ENCODE peak calls at places on chromosomes 2 and 18, in seven cellular contexts. G, T, B, K, M, Z and E are unnamed samples.
A peak's percentile ranks its signal among the peaks of the same experiment; 100 is the strongest.

GRCh38 chr2:110770696-110771425 is 38.5 kb downstream of the ACOXL start:
- DNase-seq in M (no peak), K (no peak), B (no peak), G (peak; percentile 35), Z (no peak), T (no peak), E (no peak)

GRCh38 chr2:126790987-126791780 is 107.5 kb upstream of the TEX51 start:
- DNase-seq in G (no peak), M (no peak), T (no peak), K (peak; percentile 39), B (no peak), Z (no peak), E (no peak)

GRCh38 chr2:232668805-232669444 is 28.2 kb upstream of the GIGYF2 start:
- DNase-seq in M (no peak), K (no peak), G (no peak), T (no peak), B (no peak), Z (no peak), E (no peak)

GRCh38 chr2:227817940-227818568 is 4.4 kb downstream of the CCL20 start:
- DNase-seq in K (peak; percentile 97), T (peak; percentile 95), M (no peak), G (peak; percentile 73), Z (no peak), B (peak; percentile 4), E (peak; percentile 24)

GRCh38 chr2:20052229-20052871 is 922 bp upstream of the LAPTM4A start:
- DNase-seq in K (no peak), T (no peak), B (no peak), G (no peak), Z (no peak), M (no peak), E (no peak)

GRCh38 chr2:181466661-181467576 is 9.7 kb downstream of the ITGA4 start:
- DNase-seq in Z (peak; percentile 80), K (peak; percentile 67), G (peak; percentile 59), M (no peak), B (peak; percentile 56), T (peak; percentile 53), E (peak; percentile 43)

GRCh38 chr2:59177748-59178147 is 936.6 kb upstream of the FANCL start:
- DNase-seq in T (no peak), B (no peak), M (no peak), G (no peak), Z (no peak), K (no peak), E (no peak)

GRCh38 chr2:239353697-239354096 is 47.1 kb downstream of the HDAC4 start:
- DNase-seq in T (no peak), Z (no peak), M (no peak), G (no peak), B (no peak), K (no peak), E (no peak)

GRCh38 chr2:233185320-233185719 is 66.2 kb upstream of the ATG16L1 start:
- DNase-seq in K (no peak), G (no peak), T (no peak), M (no peak), B (no peak), Z (no peak), E (no peak)

GRCh38 chr2:174337337-174338154 is 2.8 kb downstream of the SP9 start:
- DNase-seq in B (no peak), M (no peak), Z (peak; percentile 23), G (no peak), T (no peak), K (no peak), E (no peak)

GRCh38 chr18:10265560-10266235 is 188.7 kb upstream of the APCDD1 start:
- DNase-seq in Z (no peak), T (no peak), M (no peak), G (no peak), B (no peak), K (no peak), E (no peak)

GRCh38 chr2:181077128-181077709 is 96.8 kb downstream of the UBE2E3 start:
- DNase-seq in B (no peak), K (no peak), T (no peak), Z (peak; percentile 72), M (no peak), G (no peak), E (no peak)

GRCh38 chr2:71898851-71899681 is 248.6 kb downstream of the CYP26B1 start:
- DNase-seq in B (no peak), Z (no peak), K (peak; percentile 48), T (peak; percentile 22), G (no peak), M (peak; percentile 83), E (no peak)

GRCh38 chr2:178128836-178129630 is 16.8 kb downstream of the RBM45 start:
- DNase-seq in M (no peak), Z (no peak), K (no peak), B (no peak), G (no peak), T (no peak), E (no peak)

GRCh38 chr2:236576053-236576452 is 6.4 kb downstream of the ACKR3 start:
- DNase-seq in Z (no peak), T (no peak), K (no peak), G (no peak), M (no peak), B (no peak), E (no peak)

GRCh38 chr2:86383844-86384243 is 46.4 kb upstream of the REEP1 start:
- DNase-seq in M (peak; percentile 47), T (no peak), B (no peak), K (no peak), Z (no peak), G (no peak), E (no peak)

GRCh38 chr2:11891591-11891990 is 145.2 kb downstream of the LPIN1 start:
- DNase-seq in G (no peak), T (peak; percentile 15), K (no peak), B (no peak), Z (no peak), M (no peak), E (no peak)

GRCh38 chr2:11891028-11891427 is 144.6 kb downstream of the LPIN1 start:
- DNase-seq in G (no peak), B (no peak), T (peak; percentile 25), K (no peak), Z (no peak), M (no peak), E (no peak)

GRCh38 chr2:11892041-11892440 is 145.6 kb downstream of the LPIN1 start:
- DNase-seq in K (no peak), T (peak; percentile 7), M (no peak), Z (no peak), B (no peak), G (no peak), E (no peak)

GRCh38 chr2:11889854-11890253 is 143.4 kb downstream of the LPIN1 start:
- DNase-seq in Z (no peak), G (no peak), T (no peak), B (no peak), M (no peak), K (no peak), E (no peak)

DNA sequence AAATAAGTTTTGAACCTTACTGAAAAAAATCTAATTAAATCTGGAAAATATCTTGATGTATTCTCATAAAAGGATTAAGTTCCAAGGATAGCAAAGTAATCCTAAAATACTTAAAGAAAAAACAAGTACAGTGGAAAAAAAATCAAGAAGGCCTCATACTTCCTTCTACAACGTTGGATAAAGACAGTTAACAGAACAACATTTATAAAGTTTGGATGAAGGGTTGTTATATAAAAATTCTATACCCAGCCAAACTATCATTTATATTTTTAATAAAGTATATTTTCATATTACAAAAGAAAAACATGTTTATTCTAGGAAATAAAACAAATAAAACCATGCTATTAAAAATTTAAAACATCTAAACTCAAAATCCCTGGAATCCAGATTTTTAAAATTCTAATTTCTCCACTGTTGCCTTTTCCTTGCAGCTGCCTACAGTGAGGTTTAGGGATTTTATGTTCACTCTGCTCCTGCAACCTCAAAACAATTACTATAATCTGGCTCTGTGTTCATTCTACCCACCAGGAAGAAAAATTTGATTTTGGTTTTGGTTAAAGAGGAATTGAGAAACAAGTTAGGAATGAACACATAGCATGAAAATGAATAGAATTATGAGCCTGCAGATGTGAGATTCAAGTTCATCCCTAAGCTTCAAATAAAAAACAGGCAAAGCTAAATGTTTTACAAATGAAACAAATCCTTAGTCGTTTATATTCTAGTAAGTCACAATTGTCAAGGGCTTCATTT is 142.8 kb downstream of the LPIN1 start:
- DNase-seq in M (no peak), K (no peak), B (no peak), Z (no peak), G (no peak), T (no peak), E (no peak)
- H3K9me3 ChIP-seq in M (peaks cover 14% of the 10 kb centered on the region), K (peaks cover 21% of the 10 kb centered on the region), B (peaks cover 7% of the 10 kb centered on the region), Z (peaks cover 19% of the 10 kb centered on the region), G (peaks cover 33% of the 10 kb centered on the region), T (peaks cover 2% of the 10 kb centered on the region), E (peaks cover 29% of the 10 kb centered on the region)

GRCh38 chr2:217680376-217680775 is 322.4 kb downstream of the TNS1 start:
- DNase-seq in G (no peak), Z (no peak), T (no peak), M (no peak), K (no peak), B (no peak), E (no peak)
- H3K27ac ChIP-seq in G (no peak overlapping the region), Z (no peak overlapping the region), T (no peak overlapping the region), M (no peak overlapping the region), K (no peak overlapping the region), B (no peak overlapping the region), E (no peak overlapping the region)

GRCh38 chr18:3236470-3236869 is 11.1 kb upstream of the MYL12A start:
- DNase-seq in B (no peak), G (no peak), Z (no peak), T (no peak), K (no peak), M (no peak), E (no peak)

GRCh38 chr18:3235846-3236245 is 11.8 kb upstream of the MYL12A start:
- DNase-seq in K (no peak), Z (no peak), B (no peak), G (no peak), T (no peak), M (no peak), E (no peak)

GRCh38 chr18:3233433-3234168 is 13.8 kb upstream of the MYOM1 start:
- DNase-seq in B (no peak), Z (no peak), T (no peak), K (no peak), G (no peak), M (no peak), E (no peak)

GRCh38 chr18:3234457-3234856 is 13.1 kb upstream of the MYL12A start:
- DNase-seq in M (no peak), B (no peak), G (no peak), K (no peak), T (no peak), Z (no peak), E (no peak)

GRCh38 chr18:3238742-3239141 is 8.9 kb upstream of the MYL12A start:
- DNase-seq in M (no peak), G (no peak), Z (no peak), B (no peak), T (no peak), K (no peak), E (no peak)
- TF ChIP-seq CTCF in M (no peak), G (no peak), Z (peak; percentile 48), B (no peak), T (no peak), K (no peak), E (no peak)

GRCh38 chr2:190217616-190218015 is 102.0 kb downstream of the HIBCH start:
- DNase-seq in Z (no peak), M (no peak), T (no peak), G (no peak), K (no peak), B (no peak), E (no peak)
- H3K9me3 ChIP-seq in Z (no peaks in the 10 kb centered on the region), M (no peaks in the 10 kb centered on the region), T (no peaks in the 10 kb centered on the region), G (no peaks in the 10 kb centered on the region), K (no peaks in the 10 kb centered on the region), B (no peaks in the 10 kb centered on the region), E (no peaks in the 10 kb centered on the region)